ENCODE peak calls at places on chromosomes 16 and 17, in seven cellular contexts. X is activated CD4-positive, alpha-beta memory T cell treated with anti-CD3 and anti-CD28 coated beads, Interleukin-2, amount 10 ng/mL, durations not matched to agents 7 days and 5 days; J is LNCaP clone FGC; Z is CD8-positive, alpha-beta memory T cell; T is tibial nerve; R is lower leg skin; Y is NCI-H1092 treated with DMSO at 0.1 percent for 48 hours. U is an unnamed sample.

GRCh38 chr16:74499114-74499513 is 77.8 kb upstream of the CLEC18B start:
- DNase-seq in X (no peak), J (no peak), Z (no peak), T (no peak), R (no peak), Y (no peak), U (no peak)

GRCh38 chr17:66951605-66951953 is 12.9 kb upstream of the CACNG4 start:
- DNase-seq in X (no peak), J (peak; percentile 54), Z (no peak), T (no peak), R (no peak), Y (no peak), U (no peak)

GRCh38 chr16:49620158-49620867 is 235.6 kb downstream of the ZNF423 start:
- DNase-seq in X (no peak), J (no peak), Z (no peak), T (peak; percentile 56), R (peak; percentile 39), Y (no peak), U (peak; percentile 5)

GRCh38 chr16:73212431-73212830 is 164.5 kb upstream of the ZFHX3 start:
- DNase-seq in X (no peak), J (no peak), Z (no peak), T (no peak), R (no peak), Y (no peak), U (no peak)

GRCh38 chr17:57589151-57590034 is 155.7 kb downstream of the CCDC182 start:
- DNase-seq in X (no peak), J (no peak), Z (no peak), T (no peak), R (no peak), Y (no peak), U (no peak)

GRCh38 chr16:9138731-9139501 is 47.5 kb downstream of the HAPSTR1 start:
- DNase-seq in X (peak; percentile 68), J (no peak), Z (peak; percentile 56), T (peak; percentile 19), R (peak; percentile 32), Y (peak; percentile 57), U (peak; percentile 75)

GRCh38 chr17:81636505-81637288 is at the start of the genes NPLOC4 and TSPAN10:
- DNase-seq in X (peak; percentile 81), J (peak; percentile 38), Z (peak; percentile 79), T (peak; percentile 65), R (peak; percentile 77), Y (peak; percentile 68), U (peak; percentile 74)

GRCh38 chr16:8109510-8110369 is 480.6 kb downstream of the TMEM114 start:
- DNase-seq in X (no peak), J (peak; percentile 17), Z (no peak), T (no peak), R (no peak), Y (peak; percentile 12), U (no peak)

GRCh38 chr17:49703557-49704277 is 4.0 kb downstream of the SLC35B1 start:
- DNase-seq in X (peak; percentile 32), J (peak; percentile 78), Z (no peak), T (no peak), R (no peak), Y (no peak), U (peak; percentile 88)

GRCh38 chr16:87727346-87727745 is 38.4 kb downstream of the KLHDC4 start:
- DNase-seq in X (no peak), J (no peak), Z (no peak), T (no peak), R (no peak), Y (no peak), U (no peak)

GRCh38 chr17:67836205-67836987 is 11.1 kb downstream of the BPTF start:
- DNase-seq in X (no peak), J (no peak), Z (no peak), T (no peak), R (no peak), Y (no peak), U (no peak)

GRCh38 chr17:31724026-31724425 is 135.0 kb downstream of the COPRS start:
- DNase-seq in X (no peak), J (no peak), Z (no peak), T (no peak), R (no peak), Y (no peak), U (no peak)

GRCh38 chr17:46777943-46778915 is 40.3 kb downstream of the WNT3 start:
- DNase-seq in X (no peak), J (no peak), Z (no peak), T (no peak), R (no peak), Y (no peak), U (peak; percentile 34)

GRCh38 chr16:48382131-48382530 is 3.1 kb downstream of the SIAH1 start:
- DNase-seq in X (no peak), J (no peak), Z (no peak), T (no peak), R (no peak), Y (no peak), U (no peak)

GRCh38 chr17:16987830-16988601 is 16.1 kb upstream of the TNFRSF13B start:
- DNase-seq in X (peak; percentile 86), J (no peak), Z (no peak), T (peak; percentile 49), R (peak; percentile 66), Y (no peak), U (no peak)

GRCh38 chr17:47967607-47968252 is 3.2 kb upstream of the CDK5RAP3 start:
- DNase-seq in X (no peak), J (no peak), Z (no peak), T (no peak), R (no peak), Y (no peak), U (no peak)

GRCh38 chr17:29238133-29238850 is 8.4 kb upstream of the CRYBA1 start:
- DNase-seq in X (no peak), J (no peak), Z (no peak), T (no peak), R (peak; percentile 24), Y (no peak), U (no peak)

GRCh38 chr17:16352303-16352837 is 899 bp downstream of the CENPV start:
- DNase-seq in X (peak; percentile 23), J (no peak), Z (peak; percentile 31), T (no peak), R (no peak), Y (peak; percentile 84), U (peak; percentile 66)

GRCh38 chr17:80227156-80227555 is 6.9 kb downstream of the SLC26A11 start:
- DNase-seq in X (no peak), J (no peak), Z (no peak), T (no peak), R (no peak), Y (no peak), U (peak; percentile 58)

GRCh38 chr17:21239680-21240374 is 13.4 kb downstream of the NATD1 start:
- DNase-seq in X (no peak), J (no peak), Z (no peak), T (no peak), R (no peak), Y (no peak), U (peak; percentile 23)

GRCh38 chr16:14199624-14200023 is 128.5 kb downstream of the MRTFB start:
- DNase-seq in X (no peak), J (no peak), Z (no peak), T (no peak), R (no peak), Y (no peak), U (no peak)

GRCh38 chr17:49021095-49021767 is 24.0 kb downstream of the IGF2BP1 start:
- DNase-seq in X (no peak), J (no peak), Z (no peak), T (no peak), R (no peak), Y (no peak), U (no peak)

GRCh38 chr17:44317545-44317944 is 7.1 kb downstream of the SLC25A39 start:
- DNase-seq in X (no peak), J (no peak), Z (no peak), T (no peak), R (no peak), Y (no peak), U (no peak)

GRCh38 chr17:55177159-55177913 is 87.4 kb upstream of the HLF start:
- DNase-seq in X (no peak), J (no peak), Z (no peak), T (no peak), R (no peak), Y (peak; percentile 1), U (peak; percentile 76)

GRCh38 chr16:56269824-56270684 is 78.8 kb downstream of the GNAO1 start:
- DNase-seq in X (no peak), J (no peak), Z (no peak), T (no peak), R (no peak), Y (peak; percentile 75), U (peak; percentile 90)

GRCh38 chr16:88453621-88454314 is 688 bp downstream of the ZFPM1 start:
- DNase-seq in X (peak; percentile 41), J (no peak), Z (no peak), T (no peak), R (no peak), Y (peak; percentile 7), U (no peak)

GRCh38 chr17:9307313-9307998 is 268.2 kb downstream of the STX8 start:
- DNase-seq in X (no peak), J (no peak), Z (no peak), T (no peak), R (no peak), Y (no peak), U (no peak)

GRCh38 chr17:19723967-19724366 is 7.6 kb upstream of the SLC47A2 start:
- DNase-seq in X (no peak), J (no peak), Z (no peak), T (no peak), R (peak; percentile 84), Y (no peak), U (no peak)

GRCh38 chr17:74380086-74380958 is 13.0 kb downstream of the GPR142 start:
- DNase-seq in X (no peak), J (no peak), Z (no peak), T (no peak), R (peak; percentile 30), Y (no peak), U (peak; percentile 66)

GRCh38 chr16:74448990-74449389 is 27.7 kb upstream of the CLEC18B start:
- DNase-seq in X (no peak), J (no peak), Z (no peak), T (peak; percentile 35), R (peak; percentile 73), Y (no peak), U (peak; percentile 18)

GRCh38 chr17:70906808-70907207 is 737.5 kb downstream of the KCNJ2 start:
- DNase-seq in X (no peak), J (no peak), Z (no peak), T (no peak), R (no peak), Y (peak; percentile 26), U (no peak)

GRCh38 chr17:76873856-76874255 is 5.7 kb downstream of the MGAT5B start:
- DNase-seq in X (no peak), J (no peak), Z (no peak), T (no peak), R (no peak), Y (no peak), U (no peak)

GRCh38 chr16:81189100-81189664 is 49.3 kb upstream of the BCO1 start:
- DNase-seq in X (no peak), J (no peak), Z (no peak), T (peak; percentile 82), R (peak; percentile 83), Y (no peak), U (peak; percentile 46)

GRCh38 chr16:75087040-75087979 is 29.3 kb downstream of the LDHD start:
- DNase-seq in X (no peak), J (peak; percentile 44), Z (no peak), T (no peak), R (no peak), Y (peak; percentile 96), U (no peak)

GRCh38 chr16:963913-964695 is 6.7 kb downstream of the LMF1 start:
- DNase-seq in X (peak; percentile 31), J (peak; percentile 73), Z (no peak), T (no peak), R (no peak), Y (no peak), U (no peak)

U was measured in G401.